ENCODE peak calls at places on chromosomes 11 and 22, in seven cellular contexts. B is thyroid gland, T is pancreas, O is tibial nerve, F is AG04450, H is cardiac fibroblast, W is transverse colon. S is an unnamed sample.

GRCh38 chr11:81432333-81432732 is 1301.3 kb downstream of the FAM181B start:
- DNase-seq in B (no peak), T (no peak), O (no peak), F (no peak), H (no peak), W (no peak), S (no peak)

GRCh38 chr11:45803981-45804805 is 756 bp upstream of the SLC35C1 start:
- DNase-seq in B (peak), T (peak), O (peak), F (no peak), H (peak), W (peak), S (peak)

GRCh38 chr11:2807276-2807681 is 78.3 kb downstream of the CDKN1C start:
- DNase-seq in B (peak), T (peak), O (peak), F (no peak), H (no peak), W (peak), S (peak)

GRCh38 chr22:31995046-31995445 is 48.0 kb upstream of the SLC5A1 start:
- DNase-seq in B (no peak), T (no peak), O (no peak), F (no peak), H (no peak), W (no peak), S (no peak)

GRCh38 chr11:45948341-45948740 is 25.9 kb downstream of the LARGE2 start:
- DNase-seq in B (peak), T (no peak), O (no peak), F (no peak), H (no peak), W (no peak), S (no peak)

GRCh38 chr11:8011981-8012444 is 24.9 kb downstream of the EIF3F start:
- DNase-seq in B (no peak), T (no peak), O (no peak), F (peak), H (peak), W (no peak), S (no peak)

GRCh38 chr11:42237701-42238235 is 778.3 kb upstream of the LRRC4C start:
- DNase-seq in B (no peak), T (no peak), O (no peak), F (no peak), H (peak), W (no peak), S (no peak)

GRCh38 chr11:118916842-118917388 is 8.8 kb downstream of the BCL9L start:
- DNase-seq in B (peak), T (no peak), O (no peak), F (no peak), H (peak), W (peak), S (peak)

GRCh38 chr11:99406345-99406744 is 385.6 kb downstream of the CNTN5 start:
- DNase-seq in B (no peak), T (no peak), O (no peak), F (no peak), H (no peak), W (no peak), S (no peak)

GRCh38 chr22:44746061-44746789 is 6.2 kb upstream of the ARHGAP8 start:
- DNase-seq in B (no peak), T (no peak), O (no peak), F (no peak), H (no peak), W (no peak), S (no peak)

DNA sequence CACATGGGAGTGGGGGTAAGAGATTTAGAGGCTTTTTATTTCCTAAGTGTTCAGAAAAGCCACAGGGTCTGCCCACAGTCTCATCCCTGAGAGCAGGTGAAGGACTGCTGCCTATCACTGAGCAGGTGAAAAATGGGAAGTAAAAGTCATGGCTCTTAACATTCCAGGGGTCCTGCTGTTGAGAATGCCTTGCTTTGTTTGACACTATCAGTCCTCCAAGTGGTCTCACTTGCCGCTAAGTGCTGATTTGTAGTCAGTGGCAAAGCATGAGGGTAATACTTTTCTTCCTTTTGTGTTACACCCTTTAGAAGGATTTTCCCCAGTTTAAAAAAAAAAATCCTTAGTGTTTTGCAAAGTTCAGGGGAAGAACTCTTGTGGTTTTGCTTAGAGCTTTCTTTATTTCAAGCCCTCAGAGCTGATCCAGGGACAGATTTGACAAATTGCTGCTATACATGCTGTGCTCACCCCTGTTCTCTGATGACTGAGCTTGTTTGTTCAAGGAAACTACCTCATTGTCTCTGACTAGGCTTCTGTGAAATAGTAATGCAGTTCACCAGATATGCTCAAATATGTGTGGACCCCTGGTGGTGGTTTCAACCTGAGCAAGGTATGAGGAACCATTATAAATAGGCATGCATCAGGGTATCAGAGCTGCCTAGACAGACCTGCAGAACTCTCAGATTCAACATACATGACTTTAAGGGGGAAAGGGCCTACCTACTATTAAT is 141.0 kb downstream of the ARHGAP42 start:
- DNase-seq in B (peak), T (no peak), O (no peak), F (peak), H (peak), W (no peak), S (no peak)
- TF ChIP-seq CTCF in B (no peak), T (no peak), O (no peak), F (peak), H (peak), W (peak), S (no peak)

GRCh38 chr11:119983816-119984215 is 154.1 kb downstream of the TRIM29 start:
- DNase-seq in B (no peak), T (no peak), O (no peak), F (no peak), H (no peak), W (no peak), S (no peak)

GRCh38 chr11:119980431-119980830 is 157.5 kb downstream of the TRIM29 start:
- DNase-seq in B (no peak), T (no peak), O (no peak), F (no peak), H (no peak), W (no peak), S (no peak)

GRCh38 chr11:119985551-119985950 is 152.4 kb downstream of the TRIM29 start:
- DNase-seq in B (no peak), T (no peak), O (no peak), F (no peak), H (no peak), W (no peak), S (no peak)

GRCh38 chr11:119983240-119983732 is 154.6 kb downstream of the TRIM29 start:
- DNase-seq in B (no peak), T (no peak), O (no peak), F (no peak), H (no peak), W (no peak), S (no peak)

DNA sequence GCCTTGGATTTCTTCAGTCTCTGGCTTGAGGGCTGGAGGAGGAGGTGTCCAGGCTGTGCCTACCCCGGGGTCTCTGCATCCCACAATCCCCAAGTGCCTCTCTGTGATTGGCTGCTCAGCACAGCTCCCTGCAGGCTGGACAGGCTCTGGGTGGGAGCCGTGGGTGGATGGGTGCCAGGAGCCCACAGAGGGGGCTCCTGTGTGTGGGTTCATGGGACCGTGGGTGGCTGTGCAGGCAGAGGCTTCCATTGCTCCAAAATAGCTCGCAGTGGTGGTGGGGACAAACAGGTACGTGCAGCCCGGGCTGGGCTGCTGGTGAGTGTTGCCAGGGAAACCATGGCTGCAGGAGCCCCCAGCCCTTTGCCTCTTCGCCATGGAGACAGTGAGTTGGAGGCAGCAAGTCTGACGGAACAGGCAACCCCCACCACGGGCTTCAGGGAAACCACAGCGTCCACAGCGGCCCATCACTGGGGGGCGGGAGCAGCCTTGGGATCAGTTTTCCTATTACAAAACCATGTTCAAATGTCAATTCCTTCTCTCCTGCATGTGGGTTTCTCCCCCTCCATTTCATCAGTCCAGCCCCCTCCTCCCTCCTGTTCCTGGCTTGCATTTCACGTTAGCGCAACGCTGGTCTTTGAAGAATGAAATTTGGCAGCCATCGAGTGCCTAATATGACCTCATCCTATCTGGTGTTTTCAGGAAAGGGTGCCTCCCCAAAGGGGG is 155.2 kb downstream of the TRIM29 start:
- DNase-seq in B (no peak), T (no peak), O (no peak), F (no peak), H (no peak), W (no peak), S (peak)
- TF ChIP-seq CTCF in B (no peak), T (no peak), O (no peak), F (no peak), H (no peak), W (no peak), S (no peak)

GRCh38 chr11:30914143-30914762 is 328.1 kb upstream of the MPPED2 start:
- DNase-seq in B (peak), T (peak), O (peak), F (peak), H (peak), W (peak), S (peak)
- TF ChIP-seq CTCF in B (peak), T (no peak), O (peak), F (peak), H (peak), W (peak), S (peak)

GRCh38 chr22:46798366-46799057 is 36.1 kb downstream of the TBC1D22A start:
- DNase-seq in B (peak), T (peak), O (peak), F (peak), H (peak), W (peak), S (no peak)
- TF ChIP-seq CTCF in B (peak), T (peak), O (peak), F (peak), H (peak), W (peak), S (peak)

GRCh38 chr11:9060700-9061111 is 30.7 kb downstream of the SCUBE2 start:
- DNase-seq in B (no peak), T (no peak), O (no peak), F (no peak), H (peak), W (no peak), S (no peak)
- TF ChIP-seq CTCF in B (no peak), T (no peak), O (no peak), F (peak), H (peak), W (no peak), S (no peak)

DNA sequence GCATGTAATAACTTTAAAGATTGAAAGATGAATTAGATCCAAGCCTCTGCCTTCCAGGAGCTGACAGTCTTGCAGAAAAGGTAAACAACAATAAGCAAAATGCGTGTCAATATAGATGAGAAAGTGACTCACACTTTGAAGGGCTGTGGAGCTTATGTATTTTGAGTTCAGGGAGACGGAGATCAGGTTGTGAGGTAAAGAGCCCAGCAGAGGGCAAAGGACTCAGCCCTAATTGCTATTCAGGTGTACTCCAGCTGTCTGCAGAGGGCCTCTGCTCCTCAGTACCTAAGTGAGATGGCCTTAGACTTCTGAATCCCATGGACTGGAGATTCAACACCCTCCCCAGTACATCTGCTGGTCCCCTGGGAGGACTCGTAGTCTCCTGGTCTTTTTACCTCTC is 22.9 kb upstream of the CTR9 start:
- DNase-seq in B (no peak), T (no peak), O (no peak), F (no peak), H (no peak), W (no peak), S (no peak)
- TF ChIP-seq CTCF in B (no peak), T (no peak), O (no peak), F (no peak), H (no peak), W (no peak), S (no peak)

GRCh38 chr22:41966607-41967240 is 2.5 kb upstream of the SEPTIN3 start:
- DNase-seq in B (peak), T (no peak), O (peak), F (peak), H (peak), W (peak), S (peak)
- TF ChIP-seq CTCF in B (no peak), T (no peak), O (peak), F (peak), H (peak), W (no peak), S (peak)

DNA sequence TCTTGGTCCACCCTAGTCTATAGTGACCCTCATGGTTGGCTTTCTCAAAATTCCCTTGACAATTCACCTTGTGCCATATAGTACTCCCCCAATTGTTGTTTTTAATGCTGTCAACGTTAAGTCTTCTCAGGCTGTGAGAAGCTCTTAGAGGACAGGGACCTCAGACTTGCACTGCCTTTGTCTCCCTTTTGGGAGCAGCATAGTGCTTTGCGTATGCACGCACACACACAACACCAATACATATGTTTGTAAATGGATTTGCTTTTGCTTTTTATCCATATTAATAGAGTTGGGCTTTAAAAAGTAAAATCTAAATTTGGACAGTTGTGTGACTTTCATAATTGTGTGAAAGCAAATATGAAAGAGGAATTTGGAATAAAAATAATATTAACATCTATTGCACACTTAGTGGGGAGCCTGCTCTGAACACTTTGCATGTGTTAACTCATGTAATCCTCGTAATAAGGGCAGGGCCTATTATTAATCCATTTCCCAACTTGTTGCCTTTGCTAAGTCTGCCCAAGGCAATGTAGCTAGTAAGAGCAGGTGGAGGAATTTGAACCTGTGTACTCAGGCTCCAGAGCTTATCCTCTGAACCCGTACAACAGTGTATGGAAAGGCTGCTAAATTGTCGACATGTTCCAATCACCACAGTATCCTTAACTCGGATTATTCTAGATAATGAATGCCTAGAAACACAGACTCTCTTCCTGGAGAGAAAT is 257.7 kb upstream of the NARS2 start:
- DNase-seq in B (no peak), T (no peak), O (no peak), F (no peak), H (no peak), W (no peak), S (no peak)
- TF ChIP-seq CTCF in B (no peak), T (no peak), O (no peak), F (no peak), H (no peak), W (no peak), S (no peak)

GRCh38 chr11:101390539-101390938 is 193.3 kb downstream of the TRPC6 start:
- DNase-seq in B (no peak), T (no peak), O (no peak), F (no peak), H (peak), W (no peak), S (no peak)
- TF ChIP-seq CTCF in B (no peak), T (no peak), O (no peak), F (peak), H (peak), W (peak), S (no peak)

GRCh38 chr11:71086687-71087258 is 165.6 kb downstream of the SHANK2 start:
- DNase-seq in B (peak), T (peak), O (no peak), F (no peak), H (peak), W (no peak), S (peak)
- TF ChIP-seq CTCF in B (peak), T (no peak), O (peak), F (peak), H (peak), W (peak), S (no peak)